ENCODE peak calls at places on chromosomes 3 and 15, in ten cellular contexts. F, P, A, K, E, V, O, Z, N and R are unnamed samples.

GRCh38 chr15:100093211-100094126 is 248.3 kb downstream of the ADAMTS17 start:
- DNase-seq in O (no peak), K (no peak), V (no peak), E (peak; percentile 37), A (no peak), N (no peak), Z (no peak), F (no peak), P (no peak), R (no peak)

GRCh38 chr3:82816086-82816485 is 1054.6 kb upstream of the GBE1 start:
- DNase-seq in Z (no peak), K (no peak), E (no peak), P (no peak), F (no peak), V (no peak), A (no peak), N (no peak), O (no peak), R (no peak)

GRCh38 chr3:134852893-134853351 is 57.9 kb downstream of the EPHB1 start:
- DNase-seq in E (peak; percentile 81), K (peak; percentile 91), N (no peak), Z (peak; percentile 18), F (no peak), P (peak; percentile 16), A (no peak), O (no peak), V (no peak), R (no peak)

GRCh38 chr3:159982442-159982841 is 6.2 kb upstream of the IL12A start:
- DNase-seq in O (no peak), N (peak; percentile 84), V (no peak), F (no peak), Z (no peak), A (no peak), E (no peak), K (no peak), P (no peak), R (no peak)

GRCh38 chr3:142947799-142948575 is 15.5 kb downstream of the PAQR9 start:
- DNase-seq in P (no peak), V (no peak), E (no peak), O (no peak), K (no peak), F (no peak), N (peak; percentile 53), A (no peak), Z (no peak), R (no peak)

GRCh38 chr15:65085990-65086679 is 9.6 kb downstream of the KBTBD13 start:
- DNase-seq in K (no peak), P (peak; percentile 57), E (no peak), Z (no peak), A (no peak), O (no peak), V (peak; percentile 38), N (no peak), F (peak; percentile 18), R (no peak)

GRCh38 chr3:124791639-124792111 is 61.4 kb downstream of the UMPS start:
- DNase-seq in O (no peak), E (no peak), P (peak; percentile 39), F (no peak), N (no peak), K (no peak), A (no peak), V (no peak), Z (peak; percentile 64), R (no peak)

GRCh38 chr3:142888099-142888483 is 792 bp downstream of the PCOLCE2 start:
- DNase-seq in Z (peak; percentile 24), P (no peak), V (no peak), A (no peak), N (no peak), K (no peak), F (peak; percentile 3), E (peak; percentile 76), O (no peak), R (no peak)

GRCh38 chr15:99438222-99438592 is 127.6 kb upstream of the MEF2A start:
- DNase-seq in E (peak; percentile 62), V (no peak), Z (no peak), A (no peak), F (no peak), O (no peak), K (no peak), P (no peak), N (no peak), R (peak; percentile 2)

GRCh38 chr3:61841111-61841845 is 279.9 kb downstream of the PTPRG start:
- DNase-seq in O (no peak), E (no peak), Z (no peak), P (no peak), A (no peak), N (no peak), F (peak; percentile 87), K (no peak), V (no peak), R (no peak)

GRCh38 chr3:126307083-126307482 is 50.1 kb downstream of the KLF15 start:
- DNase-seq in N (peak; percentile 86), Z (no peak), E (peak; percentile 47), P (no peak), O (no peak), A (no peak), K (no peak), V (no peak), F (no peak), R (no peak)

GRCh38 chr15:79086814-79087213 is 3.8 kb downstream of the RASGRF1 start:
- DNase-seq in F (no peak), N (no peak), P (no peak), O (no peak), K (no peak), E (no peak), V (peak; percentile 8), A (no peak), Z (peak; percentile 4), R (no peak)

GRCh38 chr15:22265056-22265945 is 185.0 kb downstream of the OR4M2 start:
- DNase-seq in Z (no peak), E (peak; percentile 76), N (no peak), K (no peak), P (no peak), A (no peak), V (no peak), F (no peak), O (no peak), R (no peak)

GRCh38 chr15:43854801-43855200 is 28.0 kb downstream of the WDR76 start:
- DNase-seq in V (no peak), N (no peak), P (no peak), A (no peak), E (no peak), Z (no peak), F (no peak), K (no peak), O (no peak), R (no peak)

GRCh38 chr3:141979050-141979671 is 102.7 kb downstream of the ATP1B3 start:
- DNase-seq in K (no peak), A (no peak), P (no peak), N (no peak), O (no peak), E (no peak), F (peak; percentile 46), Z (no peak), V (no peak), R (no peak)

GRCh38 chr3:106251160-106251892 is 382.5 kb upstream of the CBLB start:
- DNase-seq in V (no peak), Z (no peak), O (no peak), K (no peak), N (no peak), F (no peak), P (no peak), A (no peak), E (no peak), R (no peak)

GRCh38 chr15:60396560-60396963 is 1.2 kb downstream of the ANXA2 start:
- DNase-seq in E (no peak), K (no peak), Z (no peak), V (no peak), F (no peak), N (no peak), O (no peak), A (no peak), P (no peak), R (no peak)

GRCh38 chr3:49533786-49534519 is 20.3 kb upstream of the BSN start:
- DNase-seq in A (no peak), O (no peak), V (no peak), E (no peak), N (no peak), F (no peak), K (no peak), P (no peak), Z (no peak), R (no peak)

GRCh38 chr3:49533031-49533430 is 21.2 kb upstream of the BSN start:
- DNase-seq in O (no peak), Z (no peak), N (no peak), A (no peak), F (no peak), E (no peak), P (no peak), V (no peak), K (no peak), R (no peak)

GRCh38 chr3:49536875-49537533 is 17.3 kb upstream of the BSN start:
- DNase-seq in Z (no peak), E (no peak), K (no peak), A (no peak), N (no peak), F (no peak), P (no peak), V (no peak), O (no peak), R (no peak)

GRCh38 chr3:49534581-49535495 is 19.4 kb upstream of the BSN start:
- DNase-seq in N (no peak), A (no peak), V (peak; percentile 43), E (no peak), P (no peak), F (no peak), Z (no peak), O (no peak), K (no peak), R (no peak)

GRCh38 chr3:49535971-49536874 is 18.1 kb upstream of the BSN start:
- DNase-seq in V (no peak), O (no peak), E (no peak), P (no peak), N (no peak), F (no peak), Z (no peak), A (no peak), K (no peak), R (no peak)
- TF ChIP-seq POLR2AphosphoS5 in V (no peak), O (no peak), E (peak; percentile 9), P (no peak), N (no peak), F (no peak), Z (no peak), A (no peak), K (no peak), R (no peak)

GRCh38 chr3:184561329-184562145 is at the start of gene EPHB3:
- DNase-seq in P (peak; percentile 99), A (peak; percentile 99), O (peak; percentile 100), N (peak; percentile 100), V (peak; percentile 100), E (peak; percentile 97), Z (peak; percentile 99), K (peak; percentile 34), F (peak; percentile 99), R (peak; percentile 100)
- TF ChIP-seq POLR2A in P (peak; percentile 95), A (peak; percentile 90), O (no peak), N (peak; percentile 54), V (peak; percentile 87), E (peak; percentile 42), Z (peak; percentile 77), K (no peak), F (no peak), R (peak; percentile 100)

GRCh38 chr3:46711770-46712169 is 5.9 kb downstream of the PRSS50 start:
- DNase-seq in V (no peak), E (no peak), O (peak; percentile 35), K (no peak), A (peak; percentile 28), F (no peak), N (no peak), P (no peak), Z (peak; percentile 12), R (no peak)
- TF ChIP-seq CTCF in V (no peak), E (no peak), O (no peak), K (no peak), A (no peak), F (no peak), N (no peak), P (no peak), Z (no peak), R (no peak)

GRCh38 chr3:98540346-98540745 is 8.6 kb downstream of the GPR15 start:
- DNase-seq in Z (no peak), E (no peak), K (peak; percentile 92), N (no peak), O (no peak), V (no peak), F (no peak), A (no peak), P (no peak), R (no peak)
- TF ChIP-seq POLR2AphosphoS5 in Z (no peak), E (no peak), K (no peak), N (no peak), O (no peak), V (no peak), F (no peak), A (no peak), P (no peak), R (no peak)